ENCODE peak calls at places on chromosomes 4 and X, in eight cellular contexts. O is cardiac muscle cell, N is HepG2, T is brain microvascular endothelial cell, F is mesothelial cell of epicardium, Q is progenitor cell of endocrine pancreas, R is GM12865, G is Calu3. W is an unnamed sample.

GRCh38 chr4:77002321-77002720 is 52.8 kb downstream of the SEPTIN11 start:
- DNase-seq in G (no peak), R (no peak), T (no peak), Q (no peak), N (no peak), O (peak), F (no peak), W (no peak)

GRCh38 chrX:141220342-141221008 is 21.8 kb downstream of the SPANXC start:
- DNase-seq in N (no peak), F (no peak), O (no peak), R (no peak), Q (no peak), T (peak), G (no peak), W (no peak)

GRCh38 chr4:183422962-183423653 is 21.3 kb upstream of the CDKN2AIP start:
- DNase-seq in R (no peak), F (no peak), Q (no peak), G (peak), N (no peak), T (no peak), O (no peak), W (no peak)

GRCh38 chr4:138175337-138175794 is 66.8 kb downstream of the SLC7A11 start:
- DNase-seq in T (peak), F (no peak), G (no peak), R (no peak), O (peak), Q (no peak), N (no peak), W (no peak)

GRCh38 chr4:123599920-123600394 is 203.4 kb downstream of the SPRY1 start:
- DNase-seq in T (peak), R (peak), Q (no peak), G (peak), F (no peak), N (peak), O (peak), W (no peak)

GRCh38 chrX:94937491-94937890 is 1263.5 kb downstream of the FAM133A start:
- DNase-seq in T (no peak), G (no peak), R (no peak), N (no peak), O (no peak), Q (no peak), F (no peak), W (no peak)

GRCh38 chr4:140044314-140044991 is 109.5 kb downstream of the MAML3 start:
- DNase-seq in F (no peak), O (peak), Q (no peak), R (no peak), G (no peak), T (no peak), N (no peak), W (no peak)

GRCh38 chr4:42573249-42573648 is 83.7 kb downstream of the ATP8A1 start:
- DNase-seq in R (no peak), G (no peak), N (no peak), F (no peak), T (no peak), O (no peak), Q (no peak), W (no peak)

GRCh38 chrX:2703991-2704369 is 12.9 kb downstream of the CD99 start:
- DNase-seq in R (no peak), T (no peak), N (no peak), G (no peak), O (no peak), F (no peak), Q (no peak), W (no peak)

GRCh38 chr4:7224001-7224400 is 31.7 kb downstream of the SORCS2 start:
- DNase-seq in T (no peak), F (no peak), Q (no peak), O (no peak), G (no peak), R (no peak), N (no peak), W (no peak)

GRCh38 chrX:39439910-39440733 is 638.9 kb downstream of the MID1IP1 start:
- DNase-seq in T (no peak), G (no peak), R (peak), N (no peak), O (no peak), F (no peak), Q (no peak), W (no peak)

GRCh38 chr4:72613959-72614358 is 44.9 kb upstream of the ADAMTS3 start:
- DNase-seq in T (no peak), G (no peak), Q (no peak), F (no peak), R (no peak), O (peak), N (no peak), W (no peak)

GRCh38 chr4:140069068-140069467 is 84.9 kb downstream of the MAML3 start:
- DNase-seq in N (no peak), G (no peak), T (no peak), R (no peak), O (no peak), Q (no peak), F (no peak), W (no peak)

GRCh38 chrX:86148024-86148511 is at the start of gene DACH2:
- DNase-seq in T (peak), F (peak), O (peak), G (no peak), N (peak), R (peak), Q (peak), W (peak)

GRCh38 chr4:169103966-169104412 is 93.9 kb upstream of the CBR4 start:
- DNase-seq in O (peak), Q (no peak), G (peak), R (no peak), N (no peak), T (no peak), F (no peak), W (no peak)

GRCh38 chrX:153406011-153406410 is 4.9 kb upstream of the PNMA6E start:
- DNase-seq in R (no peak), Q (no peak), F (no peak), O (no peak), N (no peak), G (no peak), T (no peak), W (no peak)

GRCh38 chr4:3322059-3322550 is 29.3 kb downstream of the RGS12 start:
- DNase-seq in O (peak), T (peak), Q (no peak), F (no peak), N (no peak), R (no peak), G (no peak), W (no peak)

GRCh38 chr4:150909116-150909515 is 106.0 kb downstream of the LRBA start:
- DNase-seq in Q (no peak), O (no peak), R (peak), T (no peak), N (no peak), F (no peak), G (no peak), W (no peak)

GRCh38 chrX:70554081-70554480 is 109.4 kb downstream of the DLG3 start:
- DNase-seq in F (no peak), R (peak), Q (no peak), G (no peak), N (peak), T (peak), O (peak), W (no peak)

GRCh38 chr4:54229631-54230478 is 762 bp downstream of the PDGFRA start:
- DNase-seq in N (no peak), F (no peak), Q (peak), O (peak), G (no peak), T (peak), R (no peak), W (no peak)

DNA sequence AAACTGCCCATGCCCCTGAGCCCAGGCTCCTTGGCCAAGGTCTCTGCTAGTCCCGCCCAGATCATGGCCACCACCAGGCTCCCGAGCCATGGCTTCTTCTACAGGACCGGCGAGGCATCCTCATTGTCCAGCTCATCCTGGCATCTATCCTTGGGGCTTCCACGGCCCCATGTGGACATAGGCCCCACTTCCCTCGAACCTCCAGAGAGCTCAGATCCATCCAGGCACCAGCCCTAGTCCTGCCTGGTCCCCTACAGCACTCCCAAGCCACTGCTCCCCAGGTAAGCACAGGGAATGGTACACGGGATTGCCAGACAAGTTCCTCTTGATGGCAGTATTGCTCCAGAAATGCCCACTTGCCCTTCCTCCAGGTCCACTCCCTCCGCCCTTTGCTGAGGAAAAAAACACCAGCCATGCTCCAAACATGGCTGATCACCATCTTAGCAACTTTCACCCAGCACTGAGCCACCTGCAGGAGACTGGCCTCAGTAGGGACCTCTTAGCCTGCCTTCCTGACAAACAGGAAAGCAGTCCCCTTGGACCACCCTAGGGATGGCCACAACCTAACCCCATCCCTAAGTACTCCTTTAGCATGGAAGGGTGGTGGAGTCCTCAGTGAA is 272.1 kb upstream of the AGTR2 start:
- DNase-seq in R (peak), O (peak), F (no peak), N (peak), G (no peak), T (no peak), Q (no peak), W (peak)
- TF ChIP-seq CTCF in R (no peak), O (no peak), F (no peak), N (peak), G (no peak), T (no peak), Q (peak), W (no peak)

DNA sequence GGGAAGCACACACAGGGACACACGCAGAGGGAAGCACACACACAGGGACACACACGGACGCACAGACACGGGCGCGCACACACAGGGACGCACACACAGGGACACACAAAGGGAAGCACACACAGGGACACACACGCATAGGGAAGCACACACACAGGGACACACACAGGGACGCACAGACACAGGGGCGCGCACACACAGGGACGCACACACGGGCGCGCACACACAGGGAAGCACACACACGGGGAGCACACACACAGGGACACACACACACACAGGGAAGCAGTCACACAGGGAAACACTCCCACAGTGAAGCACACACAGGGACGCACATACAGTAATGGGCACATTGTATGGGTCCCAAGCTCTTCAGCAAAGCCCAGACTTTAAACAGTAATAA is 685.3 kb downstream of the TRIML1 start:
- DNase-seq in R (no peak), T (no peak), Q (no peak), G (no peak), F (no peak), N (no peak), O (no peak), W (no peak)
- TF ChIP-seq CTCF in R (no peak), T (no peak), Q (no peak), G (no peak), F (no peak), N (no peak), O (no peak), W (no peak)

GRCh38 chrX:3807906-3808305 is 94.5 kb upstream of the PRKX start:
- DNase-seq in T (no peak), O (no peak), G (no peak), R (no peak), F (no peak), N (no peak), Q (no peak), W (no peak)

GRCh38 chrX:3806630-3807029 is 93.2 kb upstream of the PRKX start:
- DNase-seq in N (no peak), R (no peak), F (no peak), Q (no peak), T (no peak), G (no peak), O (no peak), W (no peak)

GRCh38 chrX:3815896-3816664 is 102.6 kb upstream of the PRKX start:
- DNase-seq in R (peak), T (peak), G (peak), N (peak), F (peak), Q (peak), O (peak), W (peak)

GRCh38 chrX:3811331-3812311 is 98.2 kb upstream of the PRKX start:
- DNase-seq in G (peak), O (peak), R (peak), N (peak), Q (no peak), F (no peak), T (peak), W (no peak)
- TF ChIP-seq CTCF in G (peak), O (peak), R (peak), N (peak), Q (peak), F (peak), T (peak), W (peak)

GRCh38 chr4:52939325-52939724 is 77.2 kb downstream of the RASL11B start:
- DNase-seq in G (no peak), R (no peak), F (no peak), T (no peak), O (no peak), Q (no peak), N (no peak), W (no peak)
- TF ChIP-seq CTCF in G (no peak), R (no peak), F (no peak), T (no peak), O (no peak), Q (no peak), N (no peak), W (no peak)

GRCh38 chr4:27407616-27408015 is 547.0 kb downstream of the STIM2 start:
- DNase-seq in F (no peak), T (no peak), Q (no peak), R (no peak), N (no peak), O (no peak), G (no peak), W (no peak)

GRCh38 chr4:27414867-27415266 is 554.2 kb downstream of the STIM2 start:
- DNase-seq in R (no peak), Q (no peak), T (no peak), O (no peak), N (no peak), F (no peak), G (no peak), W (no peak)

GRCh38 chr4:27412617-27413016 is 552.0 kb downstream of the STIM2 start:
- DNase-seq in R (no peak), T (no peak), F (no peak), G (no peak), N (no peak), O (no peak), Q (no peak), W (no peak)
- TF ChIP-seq CTCF in R (no peak), T (no peak), F (no peak), G (no peak), N (no peak), O (no peak), Q (no peak), W (no peak)

GRCh38 chr4:84238247-84239090 is 260.6 kb downstream of the NKX6-1 start:
- DNase-seq in N (no peak), F (no peak), T (peak), R (no peak), G (no peak), O (no peak), Q (no peak), W (no peak)
- TF ChIP-seq CTCF in N (no peak), F (no peak), T (peak), R (no peak), G (no peak), O (no peak), Q (no peak), W (no peak)

GRCh38 chr4:55554453-55555030 is 7.8 kb upstream of the CLOCK start:
- DNase-seq in R (peak), Q (no peak), N (peak), F (no peak), O (peak), T (no peak), G (no peak), W (no peak)
- TF ChIP-seq CTCF in R (peak), Q (peak), N (peak), F (peak), O (peak), T (peak), G (no peak), W (peak)